ENCODE peak calls at places on chromosomes 16 and 17, in ten cellular contexts. One of them, this sample, is unnamed.

GRCh38 chr17:5430413-5430999 is 8.4 kb downstream of the C1QBP start:
- DNase-seq in tibial artery: no peak
- DNase-seq in mucosa of descending colon: no peak
- DNase-seq in A549: no peak
- DNase-seq in AG04450: no peak
- DNase-seq in bronchial epithelial cell: peak; percentile 43
- DNase-seq in mammary epithelial cell: no peak
- DNase-seq in left lung: no peak
- DNase-seq in esophagus squamous epithelium: no peak
- DNase-seq in AG09309: no peak
- DNase-seq in this sample: no peak

GRCh38 chr17:73770115-73770848 is 126.0 kb upstream of the SDK2 start:
- DNase-seq in tibial artery: peak; percentile 89
- DNase-seq in AG09309: peak; percentile 11
- DNase-seq in left lung: no peak
- DNase-seq in mucosa of descending colon: peak; percentile 67
- DNase-seq in A549: peak; percentile 57
- DNase-seq in bronchial epithelial cell: peak; percentile 78
- DNase-seq in AG04450: peak; percentile 32
- DNase-seq in mammary epithelial cell: peak; percentile 71
- DNase-seq in esophagus squamous epithelium: no peak
- DNase-seq in this sample: peak; percentile 59

GRCh38 chr16:15032547-15033308 is 23.1 kb downstream of the NTAN1 start:
- DNase-seq in left lung: no peak
- DNase-seq in AG09309: no peak
- DNase-seq in A549: no peak
- DNase-seq in bronchial epithelial cell: no peak
- DNase-seq in mammary epithelial cell: no peak
- DNase-seq in mucosa of descending colon: no peak
- DNase-seq in tibial artery: no peak
- DNase-seq in esophagus squamous epithelium: no peak
- DNase-seq in AG04450: no peak
- DNase-seq in this sample: peak; percentile 42

GRCh38 chr17:10767237-10767636 is 36.7 kb downstream of the TMEM238L start:
- DNase-seq in tibial artery: peak; percentile 43
- DNase-seq in AG04450: no peak
- DNase-seq in mucosa of descending colon: no peak
- DNase-seq in esophagus squamous epithelium: no peak
- DNase-seq in left lung: no peak
- DNase-seq in bronchial epithelial cell: no peak
- DNase-seq in A549: no peak
- DNase-seq in mammary epithelial cell: no peak
- DNase-seq in AG09309: no peak
- DNase-seq in this sample: no peak

GRCh38 chr16:86025706-86026105 is 126.7 kb downstream of the IRF8 start:
- DNase-seq in left lung: no peak
- DNase-seq in A549: no peak
- DNase-seq in mammary epithelial cell: no peak
- DNase-seq in AG09309: no peak
- DNase-seq in AG04450: no peak
- DNase-seq in mucosa of descending colon: no peak
- DNase-seq in esophagus squamous epithelium: no peak
- DNase-seq in bronchial epithelial cell: no peak
- DNase-seq in tibial artery: peak; percentile 37
- DNase-seq in this sample: no peak

GRCh38 chr17:48477235-48477634 is 47.2 kb upstream of the SKAP1 start:
- DNase-seq in mammary epithelial cell: no peak
- DNase-seq in AG09309: no peak
- DNase-seq in mucosa of descending colon: no peak
- DNase-seq in A549: no peak
- DNase-seq in tibial artery: no peak
- DNase-seq in bronchial epithelial cell: no peak
- DNase-seq in left lung: no peak
- DNase-seq in esophagus squamous epithelium: no peak
- DNase-seq in AG04450: no peak
- DNase-seq in this sample: no peak

GRCh38 chr16:57842606-57843005 is 40.3 kb upstream of the KIFC3 start:
- DNase-seq in left lung: no peak
- DNase-seq in tibial artery: no peak
- DNase-seq in A549: no peak
- DNase-seq in AG04450: no peak
- DNase-seq in AG09309: no peak
- DNase-seq in mammary epithelial cell: no peak
- DNase-seq in esophagus squamous epithelium: no peak
- DNase-seq in bronchial epithelial cell: no peak
- DNase-seq in mucosa of descending colon: no peak
- DNase-seq in this sample: no peak

GRCh38 chr16:86676216-86676800 is 98.0 kb downstream of the FOXL1 start:
- DNase-seq in A549: no peak
- DNase-seq in esophagus squamous epithelium: no peak
- DNase-seq in AG04450: peak; percentile 42
- DNase-seq in tibial artery: no peak
- DNase-seq in mucosa of descending colon: no peak
- DNase-seq in AG09309: no peak
- DNase-seq in bronchial epithelial cell: peak; percentile 99
- DNase-seq in left lung: no peak
- DNase-seq in mammary epithelial cell: peak; percentile 98
- DNase-seq in this sample: no peak

DNA sequence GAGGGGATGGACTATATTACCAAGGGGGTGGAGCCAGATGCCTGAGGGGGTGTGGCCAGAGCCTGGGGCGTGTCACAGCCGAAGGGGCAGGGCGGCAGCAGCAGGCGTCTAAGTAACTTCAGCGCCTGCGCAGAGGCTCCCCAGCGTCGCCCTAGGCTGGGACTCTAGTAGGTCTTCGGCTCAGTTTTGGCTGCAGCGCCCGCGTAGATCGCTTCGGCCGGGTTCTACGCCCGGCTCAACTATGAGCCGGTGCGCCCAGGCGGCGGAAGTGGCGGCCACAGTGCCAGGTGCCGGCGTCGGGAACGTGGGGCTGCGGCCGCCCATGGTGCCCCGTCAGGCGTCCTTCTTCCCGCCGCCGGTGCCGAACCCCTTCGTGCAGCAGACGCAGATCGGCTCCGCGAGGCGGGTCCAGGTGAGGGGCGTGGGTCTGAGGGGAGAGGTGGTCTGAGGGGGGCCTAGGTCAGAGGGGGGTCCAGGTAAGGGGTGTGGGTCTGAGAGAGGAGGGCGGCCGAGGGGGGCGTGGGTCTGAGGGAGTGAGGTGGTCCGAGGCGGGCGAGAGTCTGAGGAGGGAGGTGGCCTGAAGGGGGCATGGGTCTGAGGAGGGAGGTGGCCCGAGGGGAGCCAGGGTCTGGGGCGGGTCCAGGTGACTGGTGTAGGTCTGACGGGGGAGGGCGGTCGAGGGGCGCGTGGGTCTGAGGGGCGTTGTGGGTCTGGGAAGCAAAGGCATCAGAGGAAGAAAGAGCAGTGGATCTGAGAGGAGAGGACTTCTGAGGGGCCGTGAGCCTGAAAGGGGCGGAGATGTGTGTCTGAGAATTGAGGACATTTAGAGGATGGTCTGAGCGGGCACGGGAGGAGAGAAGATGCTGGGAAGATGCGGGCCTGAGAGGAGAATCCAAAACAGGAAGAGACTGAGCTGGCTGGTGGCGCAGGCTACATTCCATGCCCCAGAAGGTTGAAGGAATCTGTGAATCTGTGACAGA is at the start of gene LPCAT2:
- DNase-seq in AG04450: peak; percentile 67
- DNase-seq in left lung: peak; percentile 98
- DNase-seq in mammary epithelial cell: peak; percentile 84
- DNase-seq in bronchial epithelial cell: peak; percentile 82
- DNase-seq in AG09309: no peak
- DNase-seq in A549: peak; percentile 79
- DNase-seq in mucosa of descending colon: peak; percentile 93
- DNase-seq in esophagus squamous epithelium: no peak
- DNase-seq in tibial artery: peak; percentile 89
- DNase-seq in this sample: peak; percentile 62
- TF ChIP-seq CTCF in AG04450: no peak
- TF ChIP-seq CTCF in left lung: no peak
- TF ChIP-seq CTCF in mammary epithelial cell: no peak
- TF ChIP-seq CTCF in bronchial epithelial cell: no peak
- TF ChIP-seq CTCF in AG09309: no peak
- TF ChIP-seq CTCF in A549: no peak
- TF ChIP-seq CTCF in mucosa of descending colon: no peak
- TF ChIP-seq CTCF in esophagus squamous epithelium: no peak
- TF ChIP-seq CTCF in tibial artery: no peak
- TF ChIP-seq CTCF in this sample: no peak

GRCh38 chr17:60138769-60139437 is 10.9 kb upstream of the CA4 start:
- DNase-seq in A549: no peak
- DNase-seq in AG09309: no peak
- DNase-seq in bronchial epithelial cell: no peak
- DNase-seq in AG04450: no peak
- DNase-seq in left lung: peak; percentile 65
- DNase-seq in mucosa of descending colon: no peak
- DNase-seq in mammary epithelial cell: no peak
- DNase-seq in tibial artery: no peak
- DNase-seq in esophagus squamous epithelium: no peak
- DNase-seq in this sample: no peak

GRCh38 chr17:60141111-60142018 is 8.4 kb upstream of the CA4 start:
- DNase-seq in AG09309: no peak
- DNase-seq in mucosa of descending colon: no peak
- DNase-seq in A549: no peak
- DNase-seq in bronchial epithelial cell: peak; percentile 13
- DNase-seq in left lung: peak; percentile 87
- DNase-seq in mammary epithelial cell: no peak
- DNase-seq in AG04450: no peak
- DNase-seq in esophagus squamous epithelium: no peak
- DNase-seq in tibial artery: no peak
- DNase-seq in this sample: no peak

GRCh38 chr17:60142872-60143499 is 6.8 kb upstream of the CA4 start:
- DNase-seq in mucosa of descending colon: peak; percentile 97
- DNase-seq in tibial artery: peak; percentile 84
- DNase-seq in AG04450: peak; percentile 63
- DNase-seq in AG09309: peak; percentile 62
- DNase-seq in left lung: peak; percentile 87
- DNase-seq in mammary epithelial cell: peak; percentile 77
- DNase-seq in esophagus squamous epithelium: no peak
- DNase-seq in bronchial epithelial cell: peak; percentile 79
- DNase-seq in A549: peak; percentile 80
- DNase-seq in this sample: peak; percentile 71

GRCh38 chr17:60137731-60138130 is 12.0 kb upstream of the CA4 start:
- DNase-seq in esophagus squamous epithelium: no peak
- DNase-seq in AG04450: no peak
- DNase-seq in A549: no peak
- DNase-seq in mucosa of descending colon: no peak
- DNase-seq in left lung: peak; percentile 2
- DNase-seq in AG09309: no peak
- DNase-seq in tibial artery: no peak
- DNase-seq in bronchial epithelial cell: no peak
- DNase-seq in mammary epithelial cell: no peak
- DNase-seq in this sample: no peak

GRCh38 chr17:60139438-60140285 is 10.1 kb upstream of the CA4 start:
- DNase-seq in mucosa of descending colon: peak; percentile 84
- DNase-seq in AG09309: no peak
- DNase-seq in tibial artery: no peak
- DNase-seq in mammary epithelial cell: peak; percentile 34
- DNase-seq in bronchial epithelial cell: peak; percentile 34
- DNase-seq in left lung: peak; percentile 92
- DNase-seq in esophagus squamous epithelium: no peak
- DNase-seq in AG04450: peak; percentile 30
- DNase-seq in A549: peak; percentile 78
- DNase-seq in this sample: peak; percentile 24
- TF ChIP-seq CTCF in mucosa of descending colon: peak; percentile 59
- TF ChIP-seq CTCF in AG09309: peak; percentile 85
- TF ChIP-seq CTCF in tibial artery: peak; percentile 39
- TF ChIP-seq CTCF in mammary epithelial cell: peak; percentile 43
- TF ChIP-seq CTCF in bronchial epithelial cell: peak; percentile 94
- TF ChIP-seq CTCF in left lung: peak; percentile 50
- TF ChIP-seq CTCF in esophagus squamous epithelium: peak; percentile 40
- TF ChIP-seq CTCF in AG04450: peak; percentile 80
- TF ChIP-seq CTCF in A549: peak; percentile 56
- TF ChIP-seq CTCF in this sample: peak; percentile 77

GRCh38 chr16:74774223-74775139 is at the start of gene FA2H:
- DNase-seq in AG09309: no peak
- DNase-seq in esophagus squamous epithelium: no peak
- DNase-seq in AG04450: no peak
- DNase-seq in A549: peak; percentile 96
- DNase-seq in bronchial epithelial cell: peak; percentile 70
- DNase-seq in mammary epithelial cell: peak; percentile 85
- DNase-seq in tibial artery: no peak
- DNase-seq in mucosa of descending colon: peak; percentile 92
- DNase-seq in left lung: peak; percentile 94
- DNase-seq in this sample: no peak
- TF ChIP-seq CTCF in AG09309: no peak
- TF ChIP-seq CTCF in esophagus squamous epithelium: no peak
- TF ChIP-seq CTCF in AG04450: peak; percentile 12
- TF ChIP-seq CTCF in A549: peak; percentile 50
- TF ChIP-seq CTCF in bronchial epithelial cell: no peak
- TF ChIP-seq CTCF in mammary epithelial cell: no peak
- TF ChIP-seq CTCF in tibial artery: no peak
- TF ChIP-seq CTCF in mucosa of descending colon: peak; percentile 32
- TF ChIP-seq CTCF in left lung: no peak
- TF ChIP-seq CTCF in this sample: no peak

GRCh38 chr16:46830902-46831647 is at the start of gene C16orf87:
- DNase-seq in esophagus squamous epithelium: peak; percentile 79
- DNase-seq in left lung: peak; percentile 99
- DNase-seq in bronchial epithelial cell: peak; percentile 74
- DNase-seq in tibial artery: peak; percentile 94
- DNase-seq in A549: peak; percentile 96
- DNase-seq in mucosa of descending colon: peak; percentile 92
- DNase-seq in mammary epithelial cell: peak; percentile 88
- DNase-seq in AG09309: peak; percentile 55
- DNase-seq in AG04450: peak; percentile 84
- DNase-seq in this sample: peak; percentile 81
- TF ChIP-seq CTCF in esophagus squamous epithelium: no peak
- TF ChIP-seq CTCF in left lung: no peak
- TF ChIP-seq CTCF in bronchial epithelial cell: no peak
- TF ChIP-seq CTCF in tibial artery: no peak
- TF ChIP-seq CTCF in A549: no peak
- TF ChIP-seq CTCF in mucosa of descending colon: no peak
- TF ChIP-seq CTCF in mammary epithelial cell: no peak
- TF ChIP-seq CTCF in AG09309: no peak
- TF ChIP-seq CTCF in AG04450: no peak
- TF ChIP-seq CTCF in this sample: no peak

GRCh38 chr17:79986441-79987186 is 49.1 kb downstream of the TBC1D16 start:
- DNase-seq in left lung: peak; percentile 80
- DNase-seq in tibial artery: no peak
- DNase-seq in bronchial epithelial cell: no peak
- DNase-seq in AG04450: no peak
- DNase-seq in mucosa of descending colon: peak; percentile 56
- DNase-seq in mammary epithelial cell: no peak
- DNase-seq in AG09309: no peak
- DNase-seq in A549: no peak
- DNase-seq in esophagus squamous epithelium: no peak
- DNase-seq in this sample: no peak
- TF ChIP-seq CTCF in left lung: no peak
- TF ChIP-seq CTCF in tibial artery: no peak
- TF ChIP-seq CTCF in bronchial epithelial cell: no peak
- TF ChIP-seq CTCF in AG04450: no peak
- TF ChIP-seq CTCF in mucosa of descending colon: no peak
- TF ChIP-seq CTCF in mammary epithelial cell: no peak
- TF ChIP-seq CTCF in AG09309: no peak
- TF ChIP-seq CTCF in A549: no peak
- TF ChIP-seq CTCF in esophagus squamous epithelium: no peak
- TF ChIP-seq CTCF in this sample: no peak

This sample was measured in astrocyte of the cerebellum.